ENCODE peak calls at places on chromosomes 13 and 19, in ten cellular contexts. T is HAP-1; R is hepatocyte; O is suprapubic skin; E is CD8-positive, alpha-beta T cell; I is GM23248; Z is CD4-positive, alpha-beta T cell; J is pancreas; L is left lung; B is GM23338. V is an unnamed sample.
A peak's percentile ranks its signal among the peaks of the same experiment; 100 is the strongest.

GRCh38 chr13:34155931-34156607 is 338.1 kb downstream of the RFC3 start:
- DNase-seq in T (peak; percentile 36), E (no peak), O (no peak), I (peak; percentile 49), J (no peak), R (peak; percentile 68), Z (no peak), B (no peak), L (no peak), V (no peak)

GRCh38 chr13:48400090-48400694 is 12.7 kb downstream of the LPAR6 start:
- DNase-seq in Z (no peak), J (no peak), R (no peak), T (no peak), E (no peak), L (no peak), O (no peak), B (no peak), I (peak; percentile 59), V (no peak)

GRCh38 chr19:6564393-6564792 is 26.6 kb downstream of the CD70 start:
- DNase-seq in L (no peak), E (no peak), O (no peak), T (no peak), R (no peak), J (no peak), Z (no peak), B (peak; percentile 44), I (peak; percentile 46), V (no peak)

GRCh38 chr19:10747271-10747670 is 29.4 kb downstream of the DNM2 start:
- DNase-seq in B (no peak), O (no peak), Z (no peak), L (no peak), T (no peak), J (no peak), I (no peak), E (no peak), R (no peak), V (no peak)

GRCh38 chr13:76832258-76832988 is 53.8 kb downstream of the KCTD12 start:
- DNase-seq in J (no peak), T (no peak), E (no peak), O (no peak), Z (no peak), B (no peak), L (no peak), R (peak; percentile 28), I (no peak), V (no peak)

GRCh38 chr13:113927661-113928581 is 46.0 kb downstream of the C13orf46 start:
- DNase-seq in I (peak; percentile 98), T (no peak), J (no peak), O (peak; percentile 83), B (no peak), L (peak; percentile 76), R (peak; percentile 52), E (no peak), Z (no peak), V (no peak)

GRCh38 chr19:46721269-46722003 is 4.5 kb upstream of the PRKD2 start:
- DNase-seq in O (no peak), B (peak; percentile 66), J (no peak), E (no peak), T (no peak), I (peak; percentile 28), L (peak; percentile 59), R (no peak), Z (no peak), V (no peak)

GRCh38 chr19:3778899-3779723 is 7.1 kb downstream of the MATK start:
- DNase-seq in T (no peak), I (no peak), Z (no peak), L (peak; percentile 78), E (no peak), B (no peak), R (no peak), J (no peak), O (no peak), V (no peak)

GRCh38 chr19:18290250-18291018 is 9.0 kb upstream of the JUND start:
- DNase-seq in B (no peak), E (peak; percentile 47), R (no peak), J (no peak), T (no peak), L (peak; percentile 82), O (peak; percentile 73), I (peak; percentile 39), Z (peak; percentile 62), V (peak; percentile 92)

GRCh38 chr19:47110521-47111080 is 3.0 kb downstream of the ZC3H4 start:
- DNase-seq in J (no peak), E (peak; percentile 49), L (peak; percentile 60), Z (no peak), B (no peak), I (peak; percentile 25), O (no peak), T (peak; percentile 73), R (no peak), V (peak; percentile 67)

GRCh38 chr19:33441828-33442227 is 68.3 kb downstream of the CEBPG start:
- DNase-seq in T (no peak), E (no peak), R (no peak), I (no peak), L (no peak), B (no peak), Z (no peak), J (no peak), O (no peak), V (no peak)

GRCh38 chr13:90933097-90933826 is 414.2 kb upstream of the MIR17HG start:
- DNase-seq in R (no peak), O (no peak), E (no peak), I (no peak), L (no peak), Z (no peak), B (no peak), T (no peak), J (no peak), V (no peak)

GRCh38 chr13:106814389-106814903 is 246.5 kb upstream of the ARGLU1 start:
- DNase-seq in O (no peak), I (no peak), R (no peak), E (no peak), L (no peak), B (no peak), Z (no peak), J (no peak), T (no peak), V (no peak)

GRCh38 chr13:95814494-95814893 is 137.6 kb downstream of the DNAJC3 start:
- DNase-seq in O (no peak), Z (no peak), B (no peak), T (no peak), I (no peak), E (no peak), R (no peak), J (no peak), L (no peak), V (no peak)

GRCh38 chr13:39144941-39145533 is 106.8 kb downstream of the NHLRC3 start:
- DNase-seq in E (no peak), Z (no peak), T (peak; percentile 76), O (peak; percentile 69), L (no peak), R (peak; percentile 73), J (peak; percentile 32), I (peak; percentile 79), B (peak; percentile 80), V (no peak)

GRCh38 chr13:27980280-27980998 is 8.1 kb downstream of the URAD start:
- DNase-seq in R (peak; percentile 75), T (no peak), Z (no peak), O (no peak), J (no peak), E (no peak), I (no peak), L (no peak), B (peak; percentile 62), V (no peak)

GRCh38 chr13:27977476-27978300 is 8.6 kb upstream of the CDX2 start:
- DNase-seq in O (no peak), T (no peak), B (peak; percentile 81), J (no peak), R (no peak), I (peak; percentile 39), E (no peak), L (no peak), Z (no peak), V (no peak)

GRCh38 chr13:27979765-27980279 is 8.7 kb downstream of the URAD start:
- DNase-seq in Z (no peak), E (no peak), L (no peak), J (no peak), O (no peak), R (no peak), I (no peak), B (no peak), T (no peak), V (no peak)

GRCh38 chr13:27978301-27978968 is 9.3 kb upstream of the CDX2 start:
- DNase-seq in O (no peak), I (no peak), T (no peak), J (no peak), R (peak; percentile 81), B (peak; percentile 85), Z (no peak), L (no peak), E (no peak), V (no peak)

GRCh38 chr13:27979001-27979643 is 9.4 kb downstream of the URAD start:
- DNase-seq in E (no peak), B (peak; percentile 66), I (no peak), T (no peak), O (no peak), Z (no peak), L (no peak), R (no peak), J (no peak), V (no peak)
- H3K27me3 ChIP-seq in E (peaks cover 24% of the 10 kb centered on the region), B (peaks cover 100% of the 10 kb centered on the region), I (peaks cover 90% of the 10 kb centered on the region), T (peaks cover 3% of the 10 kb centered on the region), O (peaks cover 96% of the 10 kb centered on the region), Z (peaks cover 78% of the 10 kb centered on the region), L (peaks cover 100% of the 10 kb centered on the region), R (peaks cover 93% of the 10 kb centered on the region), J (peaks cover 12% of the 10 kb centered on the region), V (peaks cover 34% of the 10 kb centered on the region)

DNA sequence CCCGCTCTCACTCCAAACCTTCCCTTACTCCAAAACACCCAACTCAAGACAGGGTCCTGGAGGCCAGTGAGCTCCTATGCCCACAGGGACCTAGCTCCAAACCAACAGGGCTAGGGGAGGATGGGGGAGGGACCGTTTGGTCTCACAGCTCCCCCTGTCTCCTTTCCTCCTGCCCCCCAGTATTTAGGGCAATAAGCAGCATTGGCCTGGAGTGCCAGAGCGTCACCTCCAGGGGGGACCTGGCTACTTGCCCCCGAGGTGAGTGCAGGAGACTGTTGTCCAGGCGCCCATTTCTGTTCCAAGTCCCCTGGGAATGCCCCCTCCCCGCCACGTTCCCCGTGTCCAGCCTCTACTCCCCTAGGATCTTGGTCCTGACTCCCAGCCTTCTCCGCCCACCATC is 792 bp downstream of the RETN start:
- DNase-seq in R (no peak), O (no peak), L (no peak), B (no peak), J (no peak), I (no peak), T (no peak), E (no peak), Z (no peak), V (no peak)
- H3K27me3 ChIP-seq in R (peaks cover 42% of the 10 kb centered on the region), O (peaks cover 48% of the 10 kb centered on the region), L (peaks cover 41% of the 10 kb centered on the region), B (peaks cover 46% of the 10 kb centered on the region), J (no peaks in the 10 kb centered on the region), I (peaks cover 6% of the 10 kb centered on the region), T (peaks cover 12% of the 10 kb centered on the region), E (no peaks in the 10 kb centered on the region), Z (peaks cover 19% of the 10 kb centered on the region), V (no peaks in the 10 kb centered on the region)

GRCh38 chr19:1753730-1754442 is 580 bp downstream of the ONECUT3 start:
- DNase-seq in B (no peak), L (no peak), T (no peak), O (no peak), J (no peak), I (no peak), E (no peak), R (no peak), Z (no peak), V (no peak)
- H3K27me3 ChIP-seq in B (peaks cover 92% of the 10 kb centered on the region), L (peaks cover 92% of the 10 kb centered on the region), T (peaks cover 83% of the 10 kb centered on the region), O (peaks cover 99% of the 10 kb centered on the region), J (no peaks in the 10 kb centered on the region), I (peaks cover 78% of the 10 kb centered on the region), E (peaks cover 55% of the 10 kb centered on the region), R (peaks cover 86% of the 10 kb centered on the region), Z (peaks cover 78% of the 10 kb centered on the region), V (peaks cover 62% of the 10 kb centered on the region)

GRCh38 chr13:112911883-112912282 is 57.1 kb upstream of the MCF2L start:
- DNase-seq in L (no peak), J (no peak), T (no peak), Z (no peak), O (no peak), B (no peak), I (no peak), E (no peak), R (no peak), V (no peak)
- H3K27me3 ChIP-seq in L (peaks cover 13% of the 10 kb centered on the region), J (no peaks in the 10 kb centered on the region), T (no peaks in the 10 kb centered on the region), Z (no peaks in the 10 kb centered on the region), O (peaks cover 26% of the 10 kb centered on the region), B (no peaks in the 10 kb centered on the region), I (peaks cover 41% of the 10 kb centered on the region), E (no peaks in the 10 kb centered on the region), R (no peaks in the 10 kb centered on the region), V (no peaks in the 10 kb centered on the region)

V was measured in CD8-positive, alpha-beta memory T cell.